ENCODE peak calls at places on chromosome 21, in five cellular contexts. E is lower lobe of right lung, H is neural progenitor cell, D is thoracic aorta, N is PC-9. R is an unnamed sample.

GRCh38 chr21:29144736-29145353 is 14.4 kb downstream of the MAP3K7CL start:
- DNase-seq in N (no peak), E (no peak), H (no peak), D (no peak), R (no peak)

GRCh38 chr21:41112740-41113692 is 54.9 kb upstream of the BACE2 start:
- DNase-seq in N (peak; percentile 36), D (no peak), H (peak; percentile 36), E (no peak), R (no peak)

GRCh38 chr21:38796426-38796825 is 9.3 kb upstream of the ETS2 start:
- DNase-seq in D (no peak), H (no peak), E (no peak), N (no peak), R (no peak)

GRCh38 chr21:17818158-17819113 is 720 bp downstream of the C21orf91 start:
- DNase-seq in N (peak; percentile 35), D (no peak), H (peak; percentile 76), E (peak; percentile 61), R (peak; percentile 11)

GRCh38 chr21:38838598-38839369 is 33.1 kb downstream of the ETS2 start:
- DNase-seq in D (no peak), H (no peak), N (no peak), E (no peak), R (no peak)

GRCh38 chr21:20996421-20997307 is 1.5 kb upstream of the NCAM2 start:
- DNase-seq in E (no peak), H (peak; percentile 35), N (no peak), D (no peak), R (no peak)

GRCh38 chr21:39613029-39613934 is 542 bp downstream of the B3GALT5 start:
- DNase-seq in E (no peak), N (no peak), D (no peak), H (peak; percentile 39), R (no peak)

GRCh38 chr21:16811011-16811410 is 701.8 kb upstream of the CXADR start:
- DNase-seq in N (no peak), E (no peak), H (no peak), D (no peak), R (no peak)

GRCh38 chr21:42513985-42514882 is 582 bp downstream of the SLC37A1 start:
- DNase-seq in E (peak; percentile 75), N (no peak), H (peak; percentile 61), D (no peak), R (peak; percentile 21)

GRCh38 chr21:9839011-9839661 is 682.2 kb upstream of the TPTE start:
- DNase-seq in H (no peak), N (no peak), D (no peak), E (peak; percentile 53), R (no peak)

GRCh38 chr21:41901782-41902181 is 22.6 kb upstream of the PRDM15 start:
- DNase-seq in D (no peak), N (no peak), H (no peak), E (no peak), R (no peak)

GRCh38 chr21:21103692-21104091 is 105.5 kb downstream of the NCAM2 start:
- DNase-seq in E (no peak), D (no peak), H (no peak), N (no peak), R (no peak)

GRCh38 chr21:41858466-41859296 is 20.5 kb downstream of the PRDM15 start:
- DNase-seq in D (no peak), E (no peak), H (no peak), N (no peak), R (no peak)

GRCh38 chr21:42209801-42210479 is 9.0 kb upstream of the ABCG1 start:
- DNase-seq in E (no peak), D (no peak), H (no peak), N (no peak), R (no peak)

GRCh38 chr21:26351661-26352060 is 181.1 kb upstream of the APP start:
- DNase-seq in N (no peak), E (no peak), D (no peak), H (no peak), R (no peak)

GRCh38 chr21:25506887-25507286 is 100.4 kb downstream of the MRPL39 start:
- DNase-seq in N (no peak), D (no peak), H (no peak), E (no peak), R (no peak)

GRCh38 chr21:42820513-42821465 is 58.5 kb downstream of the WDR4 start:
- DNase-seq in N (peak; percentile 36), E (no peak), H (no peak), D (no peak), R (no peak)

DNA sequence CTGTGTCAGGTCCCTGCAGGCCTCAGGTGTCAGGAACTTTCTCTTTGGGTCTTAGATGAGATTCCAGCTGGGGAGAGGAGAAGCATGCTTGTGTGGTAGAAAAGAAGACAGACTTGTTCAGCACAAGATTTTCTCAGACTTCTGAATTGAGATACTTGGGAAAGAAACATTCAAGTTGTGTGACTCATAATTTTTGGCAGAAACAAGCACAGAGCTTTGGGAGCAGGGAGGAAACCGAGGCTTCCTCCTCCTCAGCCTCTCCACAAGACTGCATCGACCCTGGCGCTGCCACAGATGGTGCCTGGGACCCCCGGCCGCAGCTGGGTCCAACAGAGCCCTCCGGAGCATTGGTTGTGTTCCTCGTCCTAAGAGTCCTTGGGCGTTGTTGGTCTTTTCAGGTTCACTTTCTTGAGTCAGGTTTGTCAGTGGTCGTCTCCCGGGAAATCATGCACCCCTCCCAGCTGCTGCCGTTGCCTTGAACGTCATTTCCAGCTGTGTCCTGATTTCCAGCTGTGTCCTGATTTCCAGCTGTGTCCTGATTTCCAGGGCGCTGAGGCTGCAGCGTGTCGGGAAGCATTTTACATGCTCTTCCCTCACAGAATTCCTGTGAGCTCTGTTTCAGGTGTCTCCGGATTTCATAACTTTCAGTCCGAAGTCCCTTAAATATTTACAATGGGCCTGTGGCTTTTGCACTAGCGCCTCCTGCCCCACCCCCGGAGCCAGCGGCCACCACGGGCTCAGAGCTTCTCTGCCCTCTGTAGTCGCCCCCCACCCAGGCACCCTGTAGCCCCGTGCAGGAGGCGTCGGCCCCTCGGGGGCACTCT is 66.5 kb downstream of the COL18A1 start:
- DNase-seq in D (no peak), N (peak; percentile 87), H (no peak), E (no peak), R (peak; percentile 18)
- H3K4me3 ChIP-seq in D (peak overlapping the region; percentile 38), N (peak overlapping the region; percentile 38), H (no peak overlapping the region), E (no peak overlapping the region), R (no peak overlapping the region)

DNA sequence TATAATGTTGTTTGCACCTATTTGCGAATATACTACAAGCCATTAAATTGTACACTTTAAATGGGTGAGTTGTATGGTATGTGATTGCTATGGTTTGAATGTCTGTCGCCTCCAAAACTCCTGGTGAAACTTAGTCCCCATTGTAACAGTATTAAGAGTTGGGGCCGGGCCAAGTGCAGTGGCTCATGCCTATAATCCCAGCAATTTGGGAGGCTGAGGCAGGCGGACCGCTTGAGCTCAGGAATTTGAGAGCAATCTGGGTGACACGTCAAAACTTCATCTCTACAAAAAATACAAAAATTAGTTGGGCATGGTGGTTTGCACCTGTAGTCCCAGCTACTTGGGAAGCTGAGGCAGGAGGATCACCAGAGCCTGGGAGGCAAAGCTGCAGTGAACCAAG is 12.0 kb upstream of the SIM2 start:
- DNase-seq in H (no peak), N (no peak), E (no peak), D (no peak), R (no peak)
- H3K4me3 ChIP-seq in H (no peak overlapping the region), N (no peak overlapping the region), E (no peak overlapping the region), D (no peak overlapping the region), R (no peak overlapping the region)

GRCh38 chr21:37561506-37561905 is 194.9 kb downstream of the DYRK1A start:
- DNase-seq in E (no peak), N (no peak), D (no peak), H (no peak), R (no peak)

GRCh38 chr21:37560385-37560784 is 193.8 kb downstream of the DYRK1A start:
- DNase-seq in E (no peak), N (no peak), H (no peak), D (no peak), R (no peak)

GRCh38 chr21:37557261-37557950 is 190.8 kb downstream of the DYRK1A start:
- DNase-seq in E (no peak), N (no peak), H (no peak), D (no peak), R (no peak)

GRCh38 chr21:37555672-37556261 is 189.2 kb downstream of the DYRK1A start:
- DNase-seq in E (no peak), H (peak; percentile 28), D (no peak), N (no peak), R (no peak)

GRCh38 chr21:37558676-37559204 is 192.2 kb downstream of the DYRK1A start:
- DNase-seq in E (no peak), H (no peak), D (no peak), N (no peak), R (no peak)
- H3K4me3 ChIP-seq in E (no peak overlapping the region), H (no peak overlapping the region), D (no peak overlapping the region), N (no peak overlapping the region), R (no peak overlapping the region)

GRCh38 chr21:34509151-34509550 is 2.9 kb downstream of the KCNE1 start:
- DNase-seq in N (no peak), D (no peak), H (no peak), E (no peak), R (no peak)
- H3K4me3 ChIP-seq in N (no peak overlapping the region), D (no peak overlapping the region), H (no peak overlapping the region), E (no peak overlapping the region), R (no peak overlapping the region)

GRCh38 chr21:44706026-44706705 is 5.2 kb downstream of the TSPEAR start:
- DNase-seq in D (no peak), H (no peak), N (no peak), E (no peak), R (no peak)

GRCh38 chr21:44702973-44703730 is 6.2 kb downstream of the KRTAP10-12 start:
- DNase-seq in H (no peak), N (no peak), E (no peak), D (no peak), R (no peak)

GRCh38 chr21:44703731-44704635 is 7.0 kb downstream of the KRTAP10-12 start:
- DNase-seq in E (no peak), H (no peak), N (no peak), D (no peak), R (no peak)

GRCh38 chr21:44702111-44702972 is 5.4 kb downstream of the KRTAP10-12 start:
- DNase-seq in N (no peak), H (no peak), E (no peak), D (no peak), R (no peak)

DNA sequence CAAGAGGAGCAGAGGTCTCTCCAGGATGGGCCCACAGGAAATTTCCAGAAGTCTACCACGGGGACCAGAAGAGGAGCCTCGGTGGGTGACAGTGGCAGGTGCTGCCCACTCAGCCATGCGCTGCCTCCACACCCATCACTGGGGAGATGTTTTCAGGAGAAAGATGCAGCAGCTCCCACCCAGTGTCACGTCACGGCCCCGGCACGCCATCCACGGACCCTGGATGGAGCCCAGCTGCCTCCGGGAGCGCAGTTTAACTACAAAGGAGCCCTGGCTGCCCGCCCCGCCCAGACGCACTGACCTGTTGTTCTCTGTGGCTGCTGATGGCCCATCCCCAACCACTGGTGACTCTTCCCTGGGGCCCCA is 6.8 kb downstream of the TSPEAR start:
- DNase-seq in N (no peak), D (no peak), E (no peak), H (no peak), R (no peak)
- H3K4me3 ChIP-seq in N (no peak overlapping the region), D (no peak overlapping the region), E (no peak overlapping the region), H (no peak overlapping the region), R (no peak overlapping the region)

R was measured in A549.